ENCODE peak calls at places on chromosome 6, in four cellular contexts. One of them, this sample, is unnamed.

GRCh38 chr6:149950423-149950822 is 8.6 kb downstream of the ULBP2 start:
- DNase-seq in brain microvascular endothelial cell: no peak
- DNase-seq in ascending aorta: no peak
- DNase-seq in A549: no peak
- DNase-seq in this sample: no peak

GRCh38 chr6:138499303-138499991 is at the start of gene NHSL1:
- DNase-seq in A549: no peak
- DNase-seq in ascending aorta: no peak
- DNase-seq in brain microvascular endothelial cell: no peak
- DNase-seq in this sample: no peak

GRCh38 chr6:40586800-40587201 is 363 bp downstream of the LRFN2 start:
- DNase-seq in ascending aorta: no peak
- DNase-seq in brain microvascular endothelial cell: no peak
- DNase-seq in A549: no peak
- DNase-seq in this sample: no peak

GRCh38 chr6:33209856-33210255 is 1.6 kb downstream of the RING1 start:
- DNase-seq in ascending aorta: no peak
- DNase-seq in A549: no peak
- DNase-seq in brain microvascular endothelial cell: no peak
- DNase-seq in this sample: no peak

GRCh38 chr6:74814440-74814839 is 391.4 kb downstream of the COL12A1 start:
- DNase-seq in A549: no peak
- DNase-seq in brain microvascular endothelial cell: no peak
- DNase-seq in ascending aorta: no peak
- DNase-seq in this sample: no peak

GRCh38 chr6:169062272-169062671 is 191.4 kb downstream of the THBS2 start:
- DNase-seq in A549: no peak
- DNase-seq in ascending aorta: no peak
- DNase-seq in brain microvascular endothelial cell: no peak
- DNase-seq in this sample: no peak

GRCh38 chr6:22025468-22026159 is 271.2 kb downstream of the PRL start:
- DNase-seq in A549: peak
- DNase-seq in brain microvascular endothelial cell: peak
- DNase-seq in ascending aorta: no peak
- DNase-seq in this sample: no peak

GRCh38 chr6:79872986-79873385 is 74.4 kb downstream of the ELOVL4 start:
- DNase-seq in ascending aorta: no peak
- DNase-seq in brain microvascular endothelial cell: peak
- DNase-seq in A549: no peak
- DNase-seq in this sample: no peak

GRCh38 chr6:8530775-8531435 is 95.6 kb upstream of the SLC35B3 start:
- DNase-seq in A549: no peak
- DNase-seq in brain microvascular endothelial cell: no peak
- DNase-seq in ascending aorta: no peak
- DNase-seq in this sample: no peak

GRCh38 chr6:68053805-68054373 is 581.2 kb upstream of the ADGRB3 start:
- DNase-seq in brain microvascular endothelial cell: no peak
- DNase-seq in ascending aorta: no peak
- DNase-seq in A549: no peak
- DNase-seq in this sample: no peak

GRCh38 chr6:74741608-74742007 is 464.2 kb downstream of the COL12A1 start:
- DNase-seq in brain microvascular endothelial cell: no peak
- DNase-seq in A549: no peak
- DNase-seq in ascending aorta: no peak
- DNase-seq in this sample: no peak

GRCh38 chr6:77650098-77650663 is 2.7 kb upstream of the MEI4 start:
- DNase-seq in A549: no peak
- DNase-seq in ascending aorta: no peak
- DNase-seq in brain microvascular endothelial cell: no peak
- DNase-seq in this sample: no peak

GRCh38 chr6:67663105-67663895 is 971.8 kb upstream of the ADGRB3 start:
- DNase-seq in ascending aorta: no peak
- DNase-seq in A549: no peak
- DNase-seq in brain microvascular endothelial cell: no peak
- DNase-seq in this sample: no peak

GRCh38 chr6:85464260-85464644 is 14.4 kb downstream of the NT5E start:
- DNase-seq in A549: peak
- DNase-seq in brain microvascular endothelial cell: peak
- DNase-seq in ascending aorta: no peak
- DNase-seq in this sample: peak

GRCh38 chr6:143268439-143268838 is 182.1 kb downstream of the ADAT2 start:
- DNase-seq in ascending aorta: no peak
- DNase-seq in brain microvascular endothelial cell: no peak
- DNase-seq in A549: no peak
- DNase-seq in this sample: no peak

GRCh38 chr6:145603424-145603833 is 131.9 kb downstream of the EPM2A start:
- DNase-seq in ascending aorta: no peak
- DNase-seq in brain microvascular endothelial cell: no peak
- DNase-seq in A549: no peak
- DNase-seq in this sample: no peak

GRCh38 chr6:156427345-156427744 is 349.8 kb upstream of the ARID1B start:
- DNase-seq in ascending aorta: peak
- DNase-seq in brain microvascular endothelial cell: peak
- DNase-seq in A549: peak
- DNase-seq in this sample: no peak

GRCh38 chr6:137543114-137543513 is 48.9 kb upstream of the OLIG3 start:
- DNase-seq in A549: no peak
- DNase-seq in brain microvascular endothelial cell: no peak
- DNase-seq in ascending aorta: no peak
- DNase-seq in this sample: no peak

GRCh38 chr6:169950558-169950957 is 199.1 kb downstream of the ERMARD start:
- DNase-seq in brain microvascular endothelial cell: no peak
- DNase-seq in A549: no peak
- DNase-seq in ascending aorta: no peak
- DNase-seq in this sample: no peak

GRCh38 chr6:113488061-113488460 is 369.1 kb upstream of the MARCKS start:
- DNase-seq in ascending aorta: no peak
- DNase-seq in brain microvascular endothelial cell: no peak
- DNase-seq in A549: no peak
- DNase-seq in this sample: no peak

GRCh38 chr6:108694816-108695215 is 134.1 kb downstream of the FOXO3 start:
- DNase-seq in brain microvascular endothelial cell: no peak
- DNase-seq in A549: no peak
- DNase-seq in ascending aorta: no peak
- DNase-seq in this sample: no peak

GRCh38 chr6:139308936-139309603 is 17.3 kb upstream of the TXLNB start:
- DNase-seq in A549: no peak
- DNase-seq in ascending aorta: no peak
- DNase-seq in brain microvascular endothelial cell: peak
- DNase-seq in this sample: no peak

GRCh38 chr6:27518881-27519795 is 46.2 kb upstream of the ZNF184 start:
- DNase-seq in A549: no peak
- DNase-seq in brain microvascular endothelial cell: peak
- DNase-seq in ascending aorta: no peak
- DNase-seq in this sample: peak

GRCh38 chr6:2845880-2846208 is 4.2 kb upstream of the SERPINB1 start:
- DNase-seq in ascending aorta: no peak
- DNase-seq in A549: no peak
- DNase-seq in brain microvascular endothelial cell: no peak
- DNase-seq in this sample: no peak

DNA sequence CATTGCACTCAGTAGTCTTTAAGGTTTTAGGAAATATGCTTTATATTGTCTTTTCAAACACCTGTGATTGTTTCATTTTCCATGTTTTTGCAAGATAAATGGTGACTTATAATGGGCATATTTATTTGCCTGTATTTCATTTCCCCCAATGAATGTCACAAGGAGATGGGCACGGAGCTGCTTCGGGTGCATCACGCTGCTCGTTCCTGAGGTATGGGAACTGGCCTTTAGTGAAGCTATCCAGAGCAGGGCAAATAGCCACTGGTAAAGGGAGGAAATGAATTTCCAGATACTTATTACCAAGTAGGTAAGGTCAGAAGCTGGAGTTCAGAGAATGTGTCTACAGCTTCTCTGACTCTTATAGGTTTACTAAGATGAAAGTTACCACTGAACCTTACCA is 3.7 kb downstream of the POU3F2 start:
- DNase-seq in ascending aorta: no peak
- DNase-seq in A549: no peak
- DNase-seq in brain microvascular endothelial cell: no peak
- DNase-seq in this sample: no peak
- H3K27ac ChIP-seq in ascending aorta: no peak
- H3K27ac ChIP-seq in A549: no peak
- H3K27ac ChIP-seq in brain microvascular endothelial cell: no peak
- H3K27ac ChIP-seq in this sample: peak

GRCh38 chr6:38774933-38775707 is 60.0 kb downstream of the DNAH8 start:
- DNase-seq in ascending aorta: no peak
- DNase-seq in A549: no peak
- DNase-seq in brain microvascular endothelial cell: no peak
- DNase-seq in this sample: no peak
- H3K27ac ChIP-seq in ascending aorta: no peak
- H3K27ac ChIP-seq in A549: no peak
- H3K27ac ChIP-seq in brain microvascular endothelial cell: no peak
- H3K27ac ChIP-seq in this sample: no peak

DNA sequence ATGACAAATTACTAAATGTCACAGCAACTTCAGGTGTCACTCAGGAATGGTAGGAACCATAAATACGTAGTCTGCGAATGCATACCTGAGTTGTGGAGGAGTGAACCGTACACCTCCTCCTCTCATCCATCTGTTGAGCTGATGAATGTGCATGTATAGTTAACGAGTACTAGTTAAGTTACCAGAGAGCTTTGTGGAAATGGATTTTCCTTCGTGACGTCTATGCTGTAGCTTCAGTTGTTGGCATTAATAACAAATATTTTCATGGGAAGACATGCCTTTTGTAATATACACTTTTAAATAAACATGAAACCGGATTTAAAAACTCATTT is 16.4 kb downstream of the L3MBTL3 start:
- DNase-seq in A549: no peak
- DNase-seq in brain microvascular endothelial cell: no peak
- DNase-seq in ascending aorta: no peak
- DNase-seq in this sample: no peak
- H3K27ac ChIP-seq in A549: no peak
- H3K27ac ChIP-seq in brain microvascular endothelial cell: no peak
- H3K27ac ChIP-seq in ascending aorta: no peak
- H3K27ac ChIP-seq in this sample: no peak

GRCh38 chr6:90294614-90294988 is 2.0 kb downstream of the BACH2 start:
- DNase-seq in ascending aorta: no peak
- DNase-seq in brain microvascular endothelial cell: no peak
- DNase-seq in A549: no peak
- DNase-seq in this sample: no peak
- H3K27ac ChIP-seq in ascending aorta: no peak
- H3K27ac ChIP-seq in brain microvascular endothelial cell: no peak
- H3K27ac ChIP-seq in A549: no peak
- H3K27ac ChIP-seq in this sample: no peak

DNA sequence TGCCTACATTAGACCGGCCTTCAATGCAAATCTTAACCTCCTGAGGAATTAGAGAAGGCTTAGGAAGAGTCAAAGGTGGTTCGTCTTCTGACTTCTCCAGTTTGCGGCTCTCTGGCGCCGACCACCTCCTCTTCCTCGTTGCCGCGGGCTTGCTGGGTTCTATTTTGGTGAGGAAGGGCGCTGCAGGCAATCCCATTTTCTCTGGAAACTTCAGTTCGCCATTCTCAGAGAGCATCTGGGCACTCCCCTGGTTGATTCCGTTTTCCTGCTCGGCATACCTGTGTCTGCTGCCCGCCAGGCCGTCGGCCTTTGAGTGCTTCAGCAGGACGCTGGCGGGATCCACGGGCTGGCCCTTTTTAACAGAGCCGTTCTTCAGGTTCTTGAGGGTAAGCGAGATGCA is 67.9 kb downstream of the GMPR start:
- DNase-seq in A549: no peak
- DNase-seq in ascending aorta: no peak
- DNase-seq in brain microvascular endothelial cell: no peak
- DNase-seq in this sample: no peak
- H3K27ac ChIP-seq in A549: no peak
- H3K27ac ChIP-seq in ascending aorta: no peak
- H3K27ac ChIP-seq in brain microvascular endothelial cell: no peak
- H3K27ac ChIP-seq in this sample: no peak

This sample was measured in SK-N-MC.